ENCODE peak calls at places on chromosomes 5 and 9, in five cellular contexts. K, Q, O, H and G are unnamed samples. For H3K9me3, the result is how much of the 10 kb centered on the place peaks cover.

GRCh38 chr9:130183133-130183762 is 11.0 kb downstream of the NCS1 start:
- DNase-seq in K (no peak), H (no peak), Q (peak), O (peak), G (no peak)

GRCh38 chr5:36041537-36041845 is 25.2 kb downstream of the UGT3A2 start:
- DNase-seq in O (no peak), K (no peak), H (no peak), Q (peak), G (no peak)

GRCh38 chr9:95528908-95529502 is 12.2 kb upstream of the PTCH1 start:
- DNase-seq in Q (peak), H (no peak), O (no peak), K (no peak), G (no peak)

GRCh38 chr5:1007221-1007680 is 1.4 kb upstream of the NKD2 start:
- DNase-seq in Q (peak), O (no peak), K (no peak), H (no peak), G (no peak)

GRCh38 chr5:148458036-148458888 is 74.5 kb downstream of the FBXO38 start:
- DNase-seq in H (no peak), Q (no peak), K (no peak), O (no peak), G (no peak)

GRCh38 chr9:92097997-92098482 is 17.2 kb downstream of the SPTLC1 start:
- DNase-seq in Q (peak), O (peak), H (no peak), K (peak), G (peak)

GRCh38 chr9:134205636-134206316 is 41.4 kb upstream of the RNU6ATAC start:
- DNase-seq in H (no peak), Q (no peak), K (peak), O (no peak), G (no peak)

GRCh38 chr5:79181419-79182022 is 54.4 kb upstream of the JMY start:
- DNase-seq in Q (peak), H (no peak), O (no peak), K (no peak), G (no peak)

GRCh38 chr9:14895806-14896205 is 14.4 kb downstream of the FREM1 start:
- DNase-seq in Q (no peak), O (no peak), K (no peak), H (no peak), G (no peak)

GRCh38 chr9:19517202-19517942 is 108.6 kb downstream of the ACER2 start:
- DNase-seq in K (no peak), Q (peak), H (no peak), O (no peak), G (no peak)

GRCh38 chr5:20678814-20679298 is 690.9 kb upstream of the CDH18 start:
- DNase-seq in K (no peak), O (no peak), H (no peak), Q (no peak), G (no peak)

GRCh38 chr9:80305136-80305535 is 733.4 kb downstream of the TLE4 start:
- DNase-seq in Q (no peak), O (no peak), H (no peak), K (no peak), G (no peak)

GRCh38 chr5:6567835-6568234 is 65.0 kb downstream of the NSUN2 start:
- DNase-seq in H (no peak), K (no peak), Q (no peak), O (no peak), G (peak)

GRCh38 chr9:112586600-112587155 is 100.1 kb downstream of the KIAA1958 start:
- DNase-seq in K (no peak), H (no peak), Q (no peak), O (peak), G (no peak)

GRCh38 chr5:173618927-173619519 is 2.6 kb upstream of the BOD1 start:
- DNase-seq in O (peak), K (no peak), Q (peak), H (peak), G (peak)

GRCh38 chr9:126127591-126127990 is 199.0 kb upstream of the MVB12B start:
- DNase-seq in O (no peak), Q (peak), K (no peak), H (no peak), G (no peak)

GRCh38 chr9:20854444-20854843 is 170.4 kb downstream of the FOCAD start:
- DNase-seq in O (no peak), H (no peak), K (no peak), Q (no peak), G (no peak)

GRCh38 chr9:98074119-98074990 is 17.8 kb downstream of the NANS start:
- DNase-seq in Q (peak), H (peak), K (peak), O (peak), G (peak)

GRCh38 chr9:70475211-70475610 is 60.8 kb upstream of the KLF9 start:
- DNase-seq in O (peak), Q (no peak), K (no peak), H (no peak), G (peak)

GRCh38 chr5:163968651-163969050 is 463.2 kb downstream of the MAT2B start:
- DNase-seq in H (no peak), Q (no peak), K (no peak), O (no peak), G (no peak)

GRCh38 chr5:134184155-134185135 is 7.7 kb upstream of the SKP1 start:
- DNase-seq in H (peak), Q (peak), K (peak), O (peak), G (peak)

GRCh38 chr5:136781464-136781863 is 416.1 kb upstream of the TRPC7 start:
- DNase-seq in K (no peak), Q (no peak), O (no peak), H (no peak), G (no peak)

GRCh38 chr9:121670447-121670846 is 19.0 kb downstream of the DAB2IP start:
- DNase-seq in K (peak), O (peak), H (no peak), Q (no peak), G (no peak)

GRCh38 chr9:121261107-121261460 is 6.9 kb upstream of the GSN start:
- DNase-seq in K (peak), O (peak), H (no peak), Q (peak), G (no peak)

GRCh38 chr5:97499605-97500004 is 316.6 kb upstream of the RIOK2 start:
- DNase-seq in K (no peak), O (no peak), Q (no peak), H (no peak), G (no peak)

GRCh38 chr9:124180557-124180956 is 77.2 kb upstream of the NEK6 start:
- DNase-seq in Q (no peak), K (peak), H (no peak), O (peak), G (no peak)

GRCh38 chr9:130626249-130626982 is 38.0 kb upstream of the PRDM12 start:
- DNase-seq in H (no peak), O (no peak), Q (peak), K (no peak), G (no peak)

GRCh38 chr9:131347376-131348020 is 46.4 kb upstream of the PRRC2B start:
- DNase-seq in K (no peak), Q (no peak), H (no peak), O (no peak), G (no peak)

GRCh38 chr9:27503623-27504022 is 20.5 kb upstream of the IFNK start:
- DNase-seq in O (no peak), K (no peak), Q (no peak), H (no peak), G (no peak)

GRCh38 chr9:120733190-120733589 is 18.9 kb upstream of the MEGF9 start:
- DNase-seq in O (peak), Q (no peak), K (no peak), H (no peak), G (no peak)

GRCh38 chr5:5677738-5678137 is 255.3 kb downstream of the ICE1 start:
- DNase-seq in O (no peak), H (no peak), K (no peak), Q (no peak), G (no peak)

GRCh38 chr9:79583957-79584654 is 12.3 kb downstream of the TLE4 start:
- DNase-seq in K (peak), Q (peak), H (no peak), O (no peak), G (no peak)

GRCh38 chr5:14581891-14582796 is 552 bp downstream of the OTULINL start:
- DNase-seq in K (peak), H (peak), Q (peak), O (peak), G (peak)

GRCh38 chr9:84107995-84108394 is 127.4 kb downstream of the RMI1 start:
- DNase-seq in Q (no peak), K (no peak), O (no peak), H (no peak), G (no peak)

GRCh38 chr5:178992291-178992895 is 2.7 kb downstream of the GRM6 start:
- DNase-seq in O (no peak), K (no peak), H (no peak), Q (no peak), G (no peak)
- H3K9me3 ChIP-seq in O (under half), K (under half), H (under half), Q (under half), G (under half)

DNA sequence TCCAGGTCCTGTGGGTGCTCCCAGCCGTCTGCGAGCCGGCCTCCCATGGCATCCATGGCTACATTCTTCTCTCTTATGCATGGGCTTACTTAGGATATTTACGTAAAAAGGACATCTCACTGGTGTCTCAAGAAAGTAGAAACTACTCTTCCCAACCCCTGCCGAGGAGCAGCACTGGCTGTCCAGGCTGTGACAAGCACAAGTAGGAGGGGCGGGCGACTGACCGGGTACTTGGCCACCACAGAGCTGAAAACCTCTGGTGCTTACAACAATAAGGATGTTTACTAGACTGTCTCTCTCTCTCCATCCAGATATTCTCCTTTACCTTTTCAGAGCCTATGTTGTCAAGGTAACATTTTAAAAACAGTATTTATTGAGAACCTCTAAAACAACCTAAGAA is 56.3 kb upstream of the TBC1D9B start:
- DNase-seq in Q (no peak), O (no peak), K (no peak), H (no peak), G (no peak)
- H3K9me3 ChIP-seq in Q (under half), O (under half), K (under half), H (under half), G (under half)

GRCh38 chr5:180847053-180847452 is 14.0 kb downstream of the ZFP62 start:
- DNase-seq in O (no peak), H (no peak), Q (no peak), K (no peak), G (no peak)

GRCh38 chr5:180850434-180851078 is 10.5 kb downstream of the ZFP62 start:
- DNase-seq in K (no peak), Q (no peak), O (no peak), H (no peak), G (no peak)

GRCh38 chr5:180849827-180850226 is 11.2 kb downstream of the ZFP62 start:
- DNase-seq in K (no peak), Q (no peak), O (no peak), H (no peak), G (no peak)

GRCh38 chr5:180848265-180848664 is 12.8 kb downstream of the ZFP62 start:
- DNase-seq in O (no peak), K (no peak), Q (no peak), H (no peak), G (no peak)

GRCh38 chr5:180848878-180849277 is 12.2 kb downstream of the ZFP62 start:
- DNase-seq in K (no peak), Q (no peak), H (no peak), O (no peak), G (no peak)
- H3K9me3 ChIP-seq in K (under half), Q (half or more), H (under half), O (under half), G (under half)

GRCh38 chr5:141356133-141356532 is 1.3 kb downstream of the PCDHGA4 start:
- DNase-seq in O (no peak), K (no peak), Q (no peak), H (no peak), G (no peak)
- H3K9me3 ChIP-seq in O (under half), K (under half), Q (half or more), H (under half), G (under half)

DNA sequence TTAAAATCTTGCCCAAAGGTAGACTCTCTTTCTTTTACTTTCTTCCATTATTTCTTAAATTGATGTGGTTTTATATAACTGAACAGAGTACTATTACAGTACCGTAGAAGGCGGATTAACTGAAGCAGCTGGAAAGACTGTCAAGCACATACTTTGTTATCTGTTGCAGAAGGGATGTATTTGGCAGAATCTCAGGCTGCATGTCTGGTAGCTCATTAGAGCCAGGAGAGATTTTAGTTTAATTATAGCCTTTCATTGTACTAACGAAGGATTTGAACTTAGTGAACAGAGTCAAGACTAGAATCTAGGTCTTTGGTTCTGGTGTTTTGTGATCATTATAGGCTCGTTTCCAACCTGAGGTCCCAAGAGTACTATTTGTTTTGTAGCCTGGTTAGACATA is 20.6 kb downstream of the ZNF354C start:
- DNase-seq in H (no peak), Q (no peak), O (no peak), K (no peak), G (no peak)
- H3K9me3 ChIP-seq in H (half or more), Q (half or more), O (under half), K (half or more), G (under half)

DNA sequence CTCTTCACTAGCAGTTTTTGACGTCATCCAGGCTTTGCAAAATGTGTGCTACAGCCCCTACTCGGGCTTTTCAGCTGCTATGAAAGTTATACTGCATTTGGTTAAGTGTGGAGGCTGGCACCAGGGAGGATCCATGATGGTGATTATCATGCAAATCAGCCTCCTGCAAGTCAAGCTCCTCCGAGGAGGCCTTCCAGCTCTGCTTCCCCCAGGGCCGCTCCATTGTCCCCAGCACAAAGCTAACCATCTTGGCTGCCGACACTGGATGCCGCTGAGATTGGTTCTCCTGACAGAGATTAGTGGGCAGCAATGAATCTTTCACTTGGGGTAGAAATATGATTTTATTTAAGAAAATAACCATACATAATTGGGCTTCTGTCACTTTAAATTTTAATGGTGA is 159.5 kb downstream of the NR2F1-AS1 start:
- DNase-seq in K (no peak), O (no peak), Q (peak), H (no peak), G (no peak)
- H3K9me3 ChIP-seq in K (under half), O (under half), Q (under half), H (under half), G (under half)

GRCh38 chr5:178986326-178986960 is 8.7 kb downstream of the GRM6 start:
- DNase-seq in Q (no peak), K (no peak), H (no peak), O (no peak), G (no peak)

GRCh38 chr5:178989311-178989710 is 5.8 kb downstream of the GRM6 start:
- DNase-seq in K (no peak), Q (no peak), O (no peak), H (no peak), G (no peak)

GRCh38 chr5:178991190-178992145 is 3.7 kb downstream of the GRM6 start:
- DNase-seq in O (no peak), Q (no peak), K (no peak), H (no peak), G (no peak)

GRCh38 chr5:178990491-178990890 is 4.6 kb downstream of the GRM6 start:
- DNase-seq in K (no peak), H (no peak), O (no peak), Q (no peak), G (no peak)

GRCh38 chr5:178988436-178989220 is 6.5 kb downstream of the GRM6 start:
- DNase-seq in K (no peak), H (no peak), O (no peak), Q (no peak), G (no peak)
- H3K9me3 ChIP-seq in K (under half), H (under half), O (under half), Q (under half), G (under half)